ENCODE peak calls at places on chromosomes 1 and 21, in four cellular contexts. A is psoas muscle, M is pancreas, C is PC-3. Y is an unnamed sample.

GRCh38 chr1:237712082-237712481 is 178.6 kb downstream of the ZP4 start:
- DNase-seq in A (no peak), M (no peak), C (no peak), Y (no peak)

GRCh38 chr1:78339490-78339889 is 151.3 kb upstream of the PTGFR start:
- DNase-seq in A (no peak), M (no peak), C (peak; percentile 81), Y (no peak)

GRCh38 chr1:233707153-233707905 is 93.4 kb downstream of the KCNK1 start:
- DNase-seq in A (no peak), M (peak; percentile 71), C (peak; percentile 91), Y (peak; percentile 46)

GRCh38 chr1:13754510-13755103 is 54.6 kb downstream of the PRDM2 start:
- DNase-seq in A (no peak), M (no peak), C (peak; percentile 10), Y (no peak)

GRCh38 chr21:41778974-41779600 is 12.2 kb upstream of the RIPK4 start:
- DNase-seq in A (no peak), M (no peak), C (peak; percentile 87), Y (no peak)

GRCh38 chr21:43854773-43855633 is 10.0 kb upstream of the AGPAT3 start:
- DNase-seq in A (no peak), M (no peak), C (no peak), Y (peak; percentile 65)

GRCh38 chr1:117671781-117672501 is 66.1 kb downstream of the TENT5C start:
- DNase-seq in A (peak; percentile 76), M (peak; percentile 54), C (no peak), Y (no peak)

GRCh38 chr1:32448773-32449456 is 16.0 kb upstream of the ZBTB8B start:
- DNase-seq in A (no peak), M (no peak), C (peak; percentile 53), Y (no peak)

GRCh38 chr21:17925000-17925610 is 105.9 kb upstream of the C21orf91 start:
- DNase-seq in A (no peak), M (peak; percentile 60), C (peak; percentile 83), Y (no peak)

GRCh38 chr1:175978476-175978875 is 228.6 kb downstream of the COP1 start:
- DNase-seq in A (no peak), M (no peak), C (no peak), Y (no peak)
- H3K4me3 ChIP-seq in A (no peak overlapping the region), M (no peak overlapping the region), C (no peak overlapping the region), Y (no peak overlapping the region)

GRCh38 chr1:5974631-5975030 is 17.6 kb downstream of the NPHP4 start:
- DNase-seq in A (no peak), M (no peak), C (no peak), Y (no peak)
- H3K4me3 ChIP-seq in A (no peak overlapping the region), M (no peak overlapping the region), C (no peak overlapping the region), Y (no peak overlapping the region)

GRCh38 chr1:164664127-164664526 is 105.1 kb downstream of the PBX1 start:
- DNase-seq in A (no peak), M (no peak), C (no peak), Y (no peak)
- H3K4me3 ChIP-seq in A (no peak overlapping the region), M (no peak overlapping the region), C (no peak overlapping the region), Y (no peak overlapping the region)

GRCh38 chr1:103525114-103525606 is 339 bp upstream of the RNPC3 start:
- DNase-seq in A (no peak), M (no peak), C (peak; percentile 35), Y (no peak)

GRCh38 chr1:103525607-103526507 is at the start of gene RNPC3:
- DNase-seq in A (peak; percentile 89), M (peak; percentile 86), C (peak; percentile 88), Y (peak; percentile 89)

GRCh38 chr1:103529746-103530145 is 4.2 kb downstream of the RNPC3 start:
- DNase-seq in A (peak; percentile 16), M (peak; percentile 46), C (peak; percentile 39), Y (no peak)

GRCh38 chr1:103523346-103523745 is 2.2 kb upstream of the RNPC3 start:
- DNase-seq in A (no peak), M (no peak), C (no peak), Y (no peak)

GRCh38 chr1:103527331-103527730 is 1.8 kb downstream of the RNPC3 start:
- DNase-seq in A (no peak), M (no peak), C (no peak), Y (no peak)
- H3K4me3 ChIP-seq in A (peak overlapping the region; percentile 92), M (no peak overlapping the region), C (peak overlapping the region; percentile 98), Y (peak overlapping the region; percentile 80)

GRCh38 chr1:209375097-209375496 is 208.4 kb upstream of the CAMK1G start:
- DNase-seq in A (no peak), M (no peak), C (no peak), Y (no peak)
- H3K4me3 ChIP-seq in A (no peak overlapping the region), M (no peak overlapping the region), C (no peak overlapping the region), Y (no peak overlapping the region)

GRCh38 chr1:24932725-24933294 is 2.7 kb upstream of the RUNX3 start:
- DNase-seq in A (no peak), M (no peak), C (no peak), Y (peak; percentile 66)
- H3K4me3 ChIP-seq in A (peak overlapping the region; percentile 35), M (no peak overlapping the region), C (no peak overlapping the region), Y (no peak overlapping the region)

GRCh38 chr1:169105434-169106094 is 926 bp upstream of the ATP1B1 start:
- DNase-seq in A (peak; percentile 87), M (peak; percentile 88), C (peak; percentile 92), Y (peak; percentile 94)

GRCh38 chr1:169106921-169107672 is 607 bp downstream of the ATP1B1 start:
- DNase-seq in A (peak; percentile 31), M (no peak), C (peak; percentile 47), Y (no peak)

GRCh38 chr1:169106095-169106920 is at the start of gene ATP1B1:
- DNase-seq in A (peak; percentile 89), M (peak; percentile 92), C (peak; percentile 96), Y (peak; percentile 87)

GRCh38 chr1:169103443-169103842 is 3.0 kb upstream of the ATP1B1 start:
- DNase-seq in A (no peak), M (peak; percentile 82), C (no peak), Y (peak; percentile 83)

DNA sequence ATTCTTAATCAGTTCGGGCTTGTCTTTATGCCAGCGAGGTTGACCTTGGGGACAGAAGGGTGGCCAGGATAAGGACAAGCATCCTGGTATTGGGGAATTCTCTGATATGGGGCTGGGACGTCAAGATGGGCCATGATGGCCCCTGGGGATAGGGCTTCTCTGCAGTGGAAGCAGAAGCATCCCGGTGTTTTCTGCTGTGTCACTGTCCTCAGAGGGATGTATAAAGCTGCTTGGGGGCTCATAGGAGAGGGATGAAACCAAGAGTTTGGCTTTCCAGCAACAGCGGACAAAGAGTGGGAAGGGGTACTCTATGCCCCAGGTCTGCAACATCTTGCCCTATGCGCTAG is 1.4 kb upstream of the ATP1B1 start:
- DNase-seq in A (no peak), M (no peak), C (no peak), Y (no peak)
- H3K4me3 ChIP-seq in A (peak overlapping the region; percentile 100), M (no peak overlapping the region), C (peak overlapping the region; percentile 93), Y (peak overlapping the region; percentile 82)

GRCh38 chr1:66769512-66770229 is 17.4 kb downstream of the DYNLT5 start:
- DNase-seq in A (no peak), M (no peak), C (no peak), Y (no peak)
- H3K4me3 ChIP-seq in A (no peak overlapping the region), M (no peak overlapping the region), C (peak overlapping the region; percentile 23), Y (no peak overlapping the region)

GRCh38 chr1:27592600-27593340 is 11.2 kb downstream of the AHDC1 start:
- DNase-seq in A (no peak), M (no peak), C (no peak), Y (no peak)
- H3K4me3 ChIP-seq in A (peak overlapping the region; percentile 22), M (no peak overlapping the region), C (no peak overlapping the region), Y (no peak overlapping the region)

GRCh38 chr1:113784104-113784779 is 25.0 kb upstream of the PHTF1 start:
- DNase-seq in A (no peak), M (no peak), C (no peak), Y (no peak)

GRCh38 chr1:113782451-113782850 is 23.2 kb upstream of the PHTF1 start:
- DNase-seq in A (no peak), M (no peak), C (no peak), Y (no peak)

GRCh38 chr1:113783254-113784103 is 24.2 kb upstream of the PHTF1 start:
- DNase-seq in A (no peak), M (no peak), C (no peak), Y (peak; percentile 39)

GRCh38 chr1:113788802-113789201 is 23.5 kb downstream of the RSBN1 start:
- DNase-seq in A (no peak), M (no peak), C (no peak), Y (no peak)

GRCh38 chr1:113786055-113786454 is 26.2 kb downstream of the RSBN1 start:
- DNase-seq in A (no peak), M (no peak), C (peak; percentile 52), Y (no peak)
- H3K4me3 ChIP-seq in A (no peak overlapping the region), M (no peak overlapping the region), C (no peak overlapping the region), Y (no peak overlapping the region)